ENCODE peak calls at places on chromosomes 3 and 15, in seven cellular contexts. M, X, S, F, I, N and J are unnamed samples.

GRCh38 chr15:66006986-66007385 is 137.7 kb downstream of the RAB11A start:
- DNase-seq in M (no peak), X (no peak), S (no peak), F (no peak), I (no peak), N (no peak), J (no peak)

GRCh38 chr3:34024447-34025240 is 226.2 kb downstream of the PDCD6IP start:
- DNase-seq in M (no peak), X (no peak), S (no peak), F (no peak), I (no peak), N (peak; percentile 17), J (no peak)

GRCh38 chr3:42746455-42747450 is 26.3 kb downstream of the CCDC13 start:
- DNase-seq in M (peak; percentile 41), X (no peak), S (no peak), F (no peak), I (peak; percentile 55), N (peak; percentile 89), J (no peak)

GRCh38 chr15:47514251-47514652 is 203.1 kb upstream of the SEMA6D start:
- DNase-seq in M (no peak), X (no peak), S (no peak), F (no peak), I (peak; percentile 76), N (no peak), J (no peak)

GRCh38 chr3:25661694-25662455 is 2.8 kb downstream of the TOP2B start:
- DNase-seq in M (peak; percentile 25), X (no peak), S (no peak), F (no peak), I (peak; percentile 18), N (no peak), J (no peak)

GRCh38 chr15:22850055-22850454 is 11.6 kb downstream of the NIPA2 start:
- DNase-seq in M (no peak), X (no peak), S (no peak), F (no peak), I (peak; percentile 62), N (no peak), J (no peak)

GRCh38 chr3:84965141-84965540 is 6.4 kb downstream of the CADM2 start:
- DNase-seq in M (peak; percentile 65), X (no peak), S (no peak), F (no peak), I (no peak), N (no peak), J (peak; percentile 25)

GRCh38 chr3:30676424-30677346 is 70.3 kb downstream of the TGFBR2 start:
- DNase-seq in M (no peak), X (no peak), S (no peak), F (no peak), I (no peak), N (no peak), J (no peak)

GRCh38 chr3:55511895-55512585 is 24.9 kb upstream of the WNT5A start:
- DNase-seq in M (no peak), X (no peak), S (no peak), F (no peak), I (peak; percentile 84), N (no peak), J (no peak)

GRCh38 chr3:10249833-10250232 is 1.6 kb downstream of the TATDN2 start:
- DNase-seq in M (no peak), X (no peak), S (no peak), F (no peak), I (peak; percentile 77), N (no peak), J (no peak)

GRCh38 chr3:121152573-121152972 is 244.6 kb downstream of the STXBP5L start:
- DNase-seq in M (no peak), X (no peak), S (no peak), F (no peak), I (no peak), N (no peak), J (peak; percentile 2)

GRCh38 chr15:61654918-61655317 is 405.3 kb downstream of the VPS13C start:
- DNase-seq in M (no peak), X (no peak), S (no peak), F (no peak), I (no peak), N (peak; percentile 37), J (no peak)

GRCh38 chr15:56244811-56245576 is 1.3 kb upstream of the RFX7 start:
- DNase-seq in M (no peak), X (peak; percentile 42), S (peak; percentile 45), F (no peak), I (no peak), N (peak; percentile 21), J (no peak)

GRCh38 chr3:24315991-24316390 is 178.7 kb downstream of the THRB start:
- DNase-seq in M (no peak), X (no peak), S (no peak), F (no peak), I (no peak), N (no peak), J (no peak)

GRCh38 chr3:31092748-31093607 is 198.5 kb upstream of the GADL1 start:
- DNase-seq in M (peak; percentile 6), X (no peak), S (no peak), F (no peak), I (peak; percentile 16), N (no peak), J (no peak)

GRCh38 chr15:25175789-25176615 is 221.2 kb downstream of the SNRPN start:
- DNase-seq in M (no peak), X (peak; percentile 24), S (peak; percentile 3), F (peak; percentile 19), I (no peak), N (peak; percentile 0), J (no peak)

GRCh38 chr3:34276342-34276741 is 477.9 kb downstream of the PDCD6IP start:
- DNase-seq in M (no peak), X (no peak), S (no peak), F (no peak), I (no peak), N (no peak), J (no peak)

GRCh38 chr3:40511031-40511718 is 5.3 kb downstream of the ZNF620 start:
- DNase-seq in M (no peak), X (no peak), S (no peak), F (no peak), I (no peak), N (no peak), J (no peak)

GRCh38 chr15:82186161-82186560 is 76.4 kb downstream of the EFL1 start:
- DNase-seq in M (no peak), X (no peak), S (no peak), F (no peak), I (no peak), N (no peak), J (no peak)

GRCh38 chr3:106862067-106862466 is 515.2 kb upstream of the CCDC54 start:
- DNase-seq in M (no peak), X (no peak), S (no peak), F (no peak), I (peak; percentile 70), N (no peak), J (no peak)

GRCh38 chr3:30680789-30681188 is 74.4 kb downstream of the TGFBR2 start:
- DNase-seq in M (no peak), X (no peak), S (no peak), F (no peak), I (no peak), N (no peak), J (no peak)

GRCh38 chr15:27686376-27686775 is 412.7 kb downstream of the OCA2 start:
- DNase-seq in M (no peak), X (no peak), S (no peak), F (no peak), I (peak; percentile 34), N (no peak), J (no peak)

GRCh38 chr3:66661628-66662027 is 160.8 kb upstream of the LRIG1 start:
- DNase-seq in M (no peak), X (no peak), S (no peak), F (no peak), I (no peak), N (no peak), J (peak; percentile 42)

GRCh38 chr15:90869601-90870353 is 1.4 kb downstream of the FURIN start:
- DNase-seq in M (peak; percentile 85), X (peak; percentile 88), S (peak; percentile 60), F (peak; percentile 88), I (peak; percentile 84), N (peak; percentile 88), J (peak; percentile 78)

GRCh38 chr3:147378186-147378503 is 28.2 kb downstream of the ZIC4 start:
- DNase-seq in M (no peak), X (no peak), S (no peak), F (no peak), I (no peak), N (no peak), J (no peak)
- H3K4me3 ChIP-seq in M (no peak overlapping the region), X (no peak overlapping the region), S (no peak overlapping the region), F (no peak overlapping the region), I (no peak overlapping the region), N (no peak overlapping the region), J (no peak overlapping the region)

DNA sequence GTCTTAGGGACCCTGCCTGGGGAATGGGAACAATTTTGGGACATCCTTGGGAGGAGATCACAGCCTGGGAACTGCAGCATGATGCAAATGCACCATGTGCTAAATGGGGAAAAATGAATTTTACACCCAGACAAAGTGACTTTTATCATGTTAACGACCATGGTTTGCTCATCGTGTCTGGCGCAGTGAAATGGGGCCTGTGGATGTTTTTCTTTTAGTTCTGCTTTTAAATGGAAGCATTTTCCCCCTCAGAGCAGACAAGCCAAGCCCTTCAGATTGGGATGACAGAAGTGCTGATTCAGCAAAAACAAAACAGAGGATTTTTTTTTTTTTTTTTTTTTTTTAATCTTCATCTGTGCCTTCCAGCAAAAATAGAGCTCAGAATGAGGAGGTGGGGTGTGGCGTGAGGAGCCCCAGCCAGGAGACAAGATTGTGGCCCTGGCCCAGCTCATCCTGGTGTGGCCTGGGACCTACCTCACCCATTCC is 14.3 kb upstream of the CACNA2D2 start:
- DNase-seq in M (no peak), X (no peak), S (no peak), F (no peak), I (no peak), N (no peak), J (no peak)
- H3K4me1 ChIP-seq in M (peaks cover 23% of the 10 kb centered on the region), X (peaks cover 20% of the 10 kb centered on the region), S (peaks cover 15% of the 10 kb centered on the region), F (no peaks in the 10 kb centered on the region), I (no peaks in the 10 kb centered on the region), N (peaks cover 18% of the 10 kb centered on the region), J (peaks cover 11% of the 10 kb centered on the region)

GRCh38 chr3:48598323-48599076 is 3.4 kb upstream of the COL7A1 start:
- DNase-seq in M (peak; percentile 33), X (no peak), S (peak; percentile 41), F (peak; percentile 78), I (peak; percentile 94), N (no peak), J (peak; percentile 41)
- H3K4me3 ChIP-seq in M (no peak overlapping the region), X (no peak overlapping the region), S (no peak overlapping the region), F (no peak overlapping the region), I (no peak overlapping the region), N (no peak overlapping the region), J (no peak overlapping the region)

GRCh38 chr3:134356411-134357040 is 17.7 kb downstream of the AMOTL2 start:
- DNase-seq in M (no peak), X (no peak), S (no peak), F (peak; percentile 10), I (no peak), N (peak; percentile 3), J (no peak)
- H3K4me1 ChIP-seq in M (peaks cover 21% of the 10 kb centered on the region), X (peaks cover 96% of the 10 kb centered on the region), S (peaks cover 48% of the 10 kb centered on the region), F (peaks cover 6% of the 10 kb centered on the region), I (peaks cover 51% of the 10 kb centered on the region), N (peaks cover 19% of the 10 kb centered on the region), J (peaks cover 98% of the 10 kb centered on the region)